ENCODE peak calls at places on chromosome 1, in seven cellular contexts. R, I, L, X, J, T and Q are unnamed samples.
A peak's percentile ranks its signal among the peaks of the same experiment; 100 is the strongest.

GRCh38 chr1:217425528-217425927 is 205.4 kb downstream of the GPATCH2 start:
- DNase-seq in R (no peak), I (no peak), L (no peak), X (no peak), J (peak; percentile 6), T (no peak), Q (no peak)

GRCh38 chr1:26376050-26376449 is 3.5 kb upstream of the ZNF683 start:
- DNase-seq in R (no peak), I (no peak), L (no peak), X (no peak), J (no peak), T (no peak), Q (no peak)

GRCh38 chr1:8294170-8294697 is 23.7 kb upstream of the SLC45A1 start:
- DNase-seq in R (no peak), I (no peak), L (no peak), X (no peak), J (no peak), T (no peak), Q (no peak)

GRCh38 chr1:230986976-230987375 is 8.1 kb downstream of the ARV1 start:
- DNase-seq in R (no peak), I (no peak), L (no peak), X (peak; percentile 38), J (peak; percentile 48), T (peak; percentile 83), Q (no peak)

GRCh38 chr1:198674009-198674408 is 35.2 kb downstream of the PTPRC start:
- DNase-seq in R (no peak), I (no peak), L (no peak), X (no peak), J (no peak), T (no peak), Q (no peak)

GRCh38 chr1:11997081-11997851 is 17.0 kb downstream of the MFN2 start:
- DNase-seq in R (no peak), I (no peak), L (no peak), X (no peak), J (no peak), T (no peak), Q (no peak)

GRCh38 chr1:51534447-51534846 is 15.4 kb upstream of the EPS15 start:
- DNase-seq in R (peak; percentile 50), I (no peak), L (no peak), X (no peak), J (no peak), T (no peak), Q (no peak)

GRCh38 chr1:41806472-41807155 is 112.1 kb downstream of the HIVEP3 start:
- DNase-seq in R (peak; percentile 75), I (no peak), L (no peak), X (no peak), J (no peak), T (no peak), Q (no peak)

GRCh38 chr1:201634261-201634660 is 95.3 kb downstream of the NAV1 start:
- DNase-seq in R (no peak), I (no peak), L (no peak), X (no peak), J (no peak), T (no peak), Q (no peak)

GRCh38 chr1:54310439-54311328 is 95.5 kb downstream of the SSBP3 start:
- DNase-seq in R (peak; percentile 34), I (no peak), L (peak; percentile 64), X (peak; percentile 23), J (no peak), T (peak; percentile 43), Q (no peak)

GRCh38 chr1:71083271-71083670 is 2.4 kb upstream of the ZRANB2 start:
- DNase-seq in R (no peak), I (no peak), L (no peak), X (no peak), J (no peak), T (no peak), Q (no peak)

GRCh38 chr1:228145498-228146425 is 4.0 kb upstream of the GJC2 start:
- DNase-seq in R (no peak), I (no peak), L (peak; percentile 51), X (no peak), J (no peak), T (no peak), Q (no peak)

GRCh38 chr1:79005945-79006344 is 585 bp downstream of the ADGRL4 start:
- DNase-seq in R (no peak), I (no peak), L (no peak), X (no peak), J (no peak), T (no peak), Q (no peak)

GRCh38 chr1:109556563-109556962 is 8.1 kb downstream of the GNAI3 start:
- DNase-seq in R (no peak), I (no peak), L (no peak), X (no peak), J (no peak), T (no peak), Q (no peak)

GRCh38 chr1:77642196-77642595 is 40.3 kb downstream of the ZZZ3 start:
- DNase-seq in R (no peak), I (no peak), L (no peak), X (no peak), J (no peak), T (peak; percentile 20), Q (no peak)

GRCh38 chr1:153728305-153729066 is 636 bp downstream of the INTS3 start:
- DNase-seq in R (peak; percentile 46), I (peak; percentile 91), L (peak; percentile 74), X (peak; percentile 39), J (no peak), T (no peak), Q (no peak)

GRCh38 chr1:101119289-101119688 is 93.7 kb upstream of the DPH5 start:
- DNase-seq in R (no peak), I (no peak), L (no peak), X (no peak), J (no peak), T (no peak), Q (no peak)

GRCh38 chr1:243291287-243291686 is 35.4 kb downstream of the SDCCAG8 start:
- DNase-seq in R (no peak), I (no peak), L (no peak), X (no peak), J (no peak), T (no peak), Q (no peak)

GRCh38 chr1:36620142-36620541 is 137.4 kb upstream of the CSF3R start:
- DNase-seq in R (no peak), I (no peak), L (no peak), X (no peak), J (no peak), T (no peak), Q (no peak)

GRCh38 chr1:212035835-212036605 is 472 bp downstream of the DTL start:
- DNase-seq in R (peak; percentile 18), I (no peak), L (peak; percentile 54), X (no peak), J (no peak), T (no peak), Q (no peak)

GRCh38 chr1:212040629-212041028 is 5.1 kb downstream of the DTL start:
- DNase-seq in R (no peak), I (no peak), L (no peak), X (no peak), J (no peak), T (no peak), Q (no peak)

GRCh38 chr1:212035123-212035834 is at the start of the genes DTL and INTS7:
- DNase-seq in R (peak; percentile 100), I (peak; percentile 99), L (peak; percentile 99), X (peak; percentile 99), J (peak; percentile 95), T (peak; percentile 98), Q (peak; percentile 97)

GRCh38 chr1:212039622-212040021 is 4.1 kb downstream of the DTL start:
- DNase-seq in R (no peak), I (no peak), L (no peak), X (no peak), J (no peak), T (no peak), Q (no peak)

DNA sequence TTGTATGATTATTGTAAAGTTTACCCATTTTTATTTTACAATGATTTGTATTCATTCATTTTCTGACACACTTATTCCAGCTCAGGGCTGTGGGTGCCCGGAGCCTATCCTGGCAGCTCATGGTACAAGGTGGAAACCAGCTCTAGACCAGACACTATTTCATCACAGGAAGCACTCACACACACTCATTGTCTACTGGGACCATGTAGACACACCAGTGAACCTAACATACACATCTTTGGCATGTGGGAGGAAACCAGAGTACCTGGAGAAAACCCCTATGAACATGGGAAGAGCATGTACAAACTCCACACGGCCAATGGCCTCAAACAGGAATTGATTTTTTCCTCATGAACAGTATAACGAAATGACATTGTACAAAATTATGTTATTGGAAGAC is 2.4 kb downstream of the DTL start:
- DNase-seq in R (peak; percentile 21), I (no peak), L (no peak), X (no peak), J (no peak), T (no peak), Q (no peak)
- H3K4me3 ChIP-seq in R (peak overlapping the region; percentile 82), I (no peak overlapping the region), L (no peak overlapping the region), X (no peak overlapping the region), J (peak overlapping the region; percentile 94), T (no peak overlapping the region), Q (no peak overlapping the region)

GRCh38 chr1:27496604-27497155 is 6.7 kb upstream of the WASF2 start:
- DNase-seq in R (no peak), I (no peak), L (peak; percentile 48), X (no peak), J (no peak), T (no peak), Q (no peak)
- TF ChIP-seq CTCF in R (no peak), I (no peak), L (no peak), X (no peak), J (no peak), T (peak; percentile 54), Q (peak; percentile 53)

GRCh38 chr1:193325771-193326170 is 139.4 kb upstream of the B3GALT2 start:
- DNase-seq in R (no peak), I (no peak), L (no peak), X (no peak), J (no peak), T (no peak), Q (no peak)
- H3K4me3 ChIP-seq in R (no peak overlapping the region), I (no peak overlapping the region), L (no peak overlapping the region), X (no peak overlapping the region), J (no peak overlapping the region), T (no peak overlapping the region), Q (no peak overlapping the region)

DNA sequence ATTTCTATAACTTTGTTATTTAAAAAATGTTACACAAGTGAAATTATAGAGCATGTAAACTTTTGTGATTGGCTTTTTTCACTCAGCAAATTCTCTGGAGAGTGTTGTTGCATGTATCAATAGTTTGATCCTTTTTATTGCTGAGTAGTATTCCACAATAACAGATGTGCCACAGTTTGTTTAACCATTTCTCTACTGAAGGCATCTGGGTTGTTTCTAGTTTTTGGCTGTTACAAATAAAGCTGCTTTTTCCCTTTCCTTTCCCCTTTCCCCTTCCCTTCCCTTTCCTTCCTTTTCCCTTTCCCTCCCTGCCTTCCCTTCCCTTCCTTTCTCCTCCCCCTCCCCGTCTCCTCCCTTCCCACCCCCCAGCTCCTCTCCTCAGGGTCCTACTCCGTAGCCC is 15.9 kb downstream of the TUFT1 start:
- DNase-seq in R (no peak), I (no peak), L (no peak), X (no peak), J (no peak), T (no peak), Q (no peak)
- TF ChIP-seq CTCF in R (no peak), I (no peak), L (no peak), X (no peak), J (no peak), T (no peak), Q (no peak)